ENCODE peak calls at places on chromosomes 7 and 10, in eight cellular contexts. Y is tibial nerve, V is PC-3, A is H9, S is left lung, J is mammary epithelial cell, P is breast epithelium, O is adrenal gland. W is an unnamed sample. For H3K4me1, the result is how much of the 10 kb centered on the place peaks cover.

GRCh38 chr7:33770581-33770980 is 134.8 kb upstream of the BMPER start:
- DNase-seq in O (no peak), A (no peak), J (no peak), P (no peak), V (no peak), Y (no peak), S (no peak), W (no peak)

GRCh38 chr7:106418526-106418925 is 133.7 kb upstream of the NAMPT start:
- DNase-seq in P (peak), Y (no peak), J (peak), A (no peak), O (no peak), S (no peak), V (no peak), W (no peak)

GRCh38 chr7:39560398-39560797 is 5.8 kb upstream of the YAE1 start:
- DNase-seq in V (peak), P (no peak), Y (no peak), A (no peak), O (no peak), J (no peak), S (no peak), W (no peak)

GRCh38 chr7:157867685-157868305 is 531.0 kb downstream of the DNAJB6 start:
- DNase-seq in P (no peak), V (no peak), A (no peak), Y (no peak), J (no peak), O (no peak), S (no peak), W (no peak)

GRCh38 chr7:96316949-96317348 is 4.9 kb downstream of the SLC25A13 start:
- DNase-seq in Y (no peak), J (no peak), V (peak), A (no peak), O (no peak), P (no peak), S (no peak), W (no peak)

GRCh38 chr10:103549349-103549685 is 55.8 kb downstream of the NEURL1 start:
- DNase-seq in P (no peak), J (no peak), Y (no peak), V (no peak), A (peak), S (no peak), O (no peak), W (no peak)

GRCh38 chr7:801940-802364 is 30.3 kb upstream of the SUN1 start:
- DNase-seq in Y (peak), A (no peak), P (peak), S (peak), O (peak), J (no peak), V (no peak), W (peak)

GRCh38 chr7:125112741-125113309 is 183.2 kb upstream of the POT1 start:
- DNase-seq in O (no peak), Y (no peak), V (peak), J (peak), A (no peak), S (no peak), P (no peak), W (no peak)

GRCh38 chr7:151851160-151851751 is 25.7 kb downstream of the PRKAG2 start:
- DNase-seq in O (peak), V (peak), Y (no peak), P (peak), A (no peak), J (peak), S (peak), W (peak)

GRCh38 chr10:9018844-9019173 is 964.3 kb downstream of the GATA3 start:
- DNase-seq in V (no peak), S (no peak), A (no peak), Y (no peak), J (no peak), O (no peak), P (no peak), W (no peak)

GRCh38 chr7:44311561-44312495 is 13.6 kb downstream of the CAMK2B start:
- DNase-seq in S (peak), Y (no peak), P (peak), O (no peak), V (no peak), A (no peak), J (no peak), W (no peak)

GRCh38 chr7:124723012-124723411 is 42.6 kb downstream of the GPR37 start:
- DNase-seq in J (peak), O (no peak), Y (no peak), A (no peak), V (peak), S (no peak), P (no peak), W (no peak)

GRCh38 chr7:77226357-77226839 is 26.8 kb upstream of the FGL2 start:
- DNase-seq in S (no peak), P (no peak), Y (no peak), A (no peak), J (no peak), O (no peak), V (no peak), W (no peak)

GRCh38 chr10:114698271-114699185 is 40.5 kb upstream of the ABLIM1 start:
- DNase-seq in S (no peak), A (no peak), Y (no peak), J (no peak), V (no peak), O (no peak), P (no peak), W (no peak)

GRCh38 chr10:113241966-113242365 is 291.9 kb downstream of the TCF7L2 start:
- DNase-seq in Y (no peak), J (no peak), P (no peak), S (no peak), A (no peak), O (no peak), V (no peak), W (no peak)

GRCh38 chr7:128029405-128029995 is 1.7 kb downstream of the LRRC4 start:
- DNase-seq in Y (no peak), P (no peak), O (no peak), S (no peak), J (no peak), V (no peak), A (no peak), W (no peak)

GRCh38 chr7:128031901-128032604 is 816 bp upstream of the LRRC4 start:
- DNase-seq in P (no peak), O (peak), S (peak), A (peak), Y (no peak), J (peak), V (no peak), W (peak)

GRCh38 chr7:128030999-128031681 is at the start of gene LRRC4:
- DNase-seq in S (peak), A (peak), V (no peak), P (no peak), Y (no peak), J (peak), O (peak), W (peak)

GRCh38 chr7:128032605-128033235 is 1.5 kb upstream of the LRRC4 start:
- DNase-seq in O (no peak), J (no peak), S (no peak), A (peak), V (no peak), Y (no peak), P (no peak), W (peak)

GRCh38 chr7:128030263-128030998 is 806 bp downstream of the LRRC4 start:
- DNase-seq in A (peak), S (no peak), J (no peak), O (no peak), V (no peak), Y (no peak), P (no peak), W (no peak)
- H3K27ac ChIP-seq in A (no peak), S (no peak), J (no peak), O (no peak), V (no peak), Y (peak), P (no peak), W (no peak)

GRCh38 chr10:97788552-97789442 is 17.0 kb upstream of the SFRP5 start:
- DNase-seq in P (peak), O (no peak), S (peak), J (no peak), A (no peak), Y (no peak), V (no peak), W (peak)

GRCh38 chr10:97785231-97785630 is 13.4 kb upstream of the SFRP5 start:
- DNase-seq in Y (no peak), P (no peak), J (no peak), S (no peak), A (no peak), O (no peak), V (no peak), W (no peak)

GRCh38 chr10:97785731-97786130 is 13.9 kb upstream of the SFRP5 start:
- DNase-seq in S (no peak), O (no peak), V (no peak), Y (no peak), P (peak), A (no peak), J (peak), W (no peak)

GRCh38 chr10:97792058-97792721 is 20.4 kb upstream of the SFRP5 start:
- DNase-seq in V (peak), P (peak), J (peak), Y (peak), S (peak), A (peak), O (peak), W (peak)

DNA sequence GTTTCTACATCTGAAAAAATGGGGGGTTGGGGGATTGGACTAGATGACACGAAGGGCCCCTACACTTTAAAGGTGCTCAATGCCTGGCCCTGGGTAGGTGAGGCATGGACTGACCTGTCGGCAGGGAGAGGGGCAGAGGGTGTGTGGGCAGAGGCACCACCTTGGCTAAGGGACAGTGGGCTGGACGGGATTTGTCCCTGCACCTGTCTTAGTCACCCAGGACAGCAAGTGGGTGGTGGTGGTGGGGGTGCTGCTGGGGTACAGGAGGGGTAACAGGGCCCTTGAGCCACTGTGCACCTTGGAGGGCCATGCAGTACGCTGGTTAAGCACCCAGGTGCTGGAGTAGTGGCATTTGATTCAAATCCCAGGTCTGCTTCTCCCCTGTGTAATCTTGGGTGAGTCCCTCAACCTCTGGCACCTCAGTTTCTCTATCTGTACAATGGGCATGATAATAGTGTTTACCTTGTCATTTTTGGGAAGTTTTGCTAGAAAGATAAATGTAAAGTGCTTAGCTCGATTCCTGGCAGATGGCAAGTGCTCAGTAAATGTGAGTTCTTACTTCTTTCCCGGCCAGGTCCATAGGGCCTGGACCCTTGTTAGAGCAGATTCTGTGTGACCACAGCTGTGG is 18.1 kb upstream of the SFRP5 start:
- DNase-seq in O (no peak), V (no peak), S (no peak), A (no peak), P (no peak), J (no peak), Y (no peak), W (no peak)
- TF ChIP-seq CTCF in O (no peak), V (no peak), S (no peak), A (no peak), P (no peak), J (no peak), Y (no peak), W (no peak)

GRCh38 chr10:124598773-124599587 is 137.4 kb downstream of the LHPP start:
- DNase-seq in S (no peak), V (no peak), Y (no peak), O (no peak), J (no peak), P (no peak), A (no peak), W (no peak)
- H3K4me1 ChIP-seq in S (under half), V (under half), Y (under half), O (under half), J (under half), P (under half), A (under half), W (under half)

GRCh38 chr10:71982269-71983178 is 18.3 kb downstream of the CHST3 start:
- DNase-seq in Y (no peak), A (no peak), P (no peak), V (no peak), S (no peak), J (no peak), O (no peak), W (no peak)
- H3K27ac ChIP-seq in Y (peak), A (no peak), P (peak), V (no peak), S (no peak), J (peak), O (peak), W (no peak)

GRCh38 chr10:120963587-120964220 is 112.5 kb downstream of the WDR11 start:
- DNase-seq in O (no peak), J (no peak), Y (no peak), P (no peak), S (no peak), A (no peak), V (no peak), W (no peak)

GRCh38 chr10:120963053-120963533 is 111.9 kb downstream of the WDR11 start:
- DNase-seq in O (no peak), S (peak), V (no peak), J (no peak), P (no peak), A (peak), Y (no peak), W (peak)

GRCh38 chr10:120966657-120967045 is 115.5 kb downstream of the WDR11 start:
- DNase-seq in V (no peak), S (no peak), J (no peak), Y (no peak), O (no peak), P (no peak), A (no peak), W (no peak)

GRCh38 chr10:120961720-120962259 is 110.6 kb downstream of the WDR11 start:
- DNase-seq in V (no peak), Y (no peak), P (no peak), J (no peak), A (no peak), O (no peak), S (no peak), W (no peak)

GRCh38 chr10:120962386-120963052 is 111.4 kb downstream of the WDR11 start:
- DNase-seq in P (no peak), S (no peak), V (no peak), O (peak), A (no peak), Y (no peak), J (no peak), W (no peak)
- TF ChIP-seq CTCF in P (no peak), S (no peak), V (no peak), O (no peak), A (no peak), Y (no peak), J (no peak), W (no peak)

GRCh38 chr7:6116216-6116615 is 85.0 kb downstream of the ANKRD61 start:
- DNase-seq in O (no peak), V (no peak), Y (no peak), P (no peak), S (no peak), A (no peak), J (no peak), W (no peak)

GRCh38 chr7:6117533-6117932 is 86.4 kb downstream of the ANKRD61 start:
- DNase-seq in J (no peak), A (no peak), Y (no peak), S (no peak), V (no peak), P (no peak), O (no peak), W (no peak)

GRCh38 chr7:6127129-6127490 is 95.9 kb downstream of the ANKRD61 start:
- DNase-seq in V (no peak), Y (no peak), J (no peak), S (no peak), A (no peak), O (no peak), P (no peak), W (no peak)

GRCh38 chr7:6123843-6124242 is 92.7 kb downstream of the ANKRD61 start:
- DNase-seq in Y (no peak), V (no peak), J (no peak), P (no peak), O (no peak), A (no peak), S (no peak), W (no peak)

GRCh38 chr7:6121141-6121540 is 90.0 kb downstream of the ANKRD61 start:
- DNase-seq in A (no peak), S (no peak), Y (no peak), P (no peak), O (no peak), J (peak), V (peak), W (no peak)
- H3K4me1 ChIP-seq in A (under half), S (under half), Y (under half), P (under half), O (under half), J (under half), V (under half), W (under half)

GRCh38 chr7:55210176-55210575 is 155.0 kb upstream of the LANCL2 start:
- DNase-seq in Y (no peak), O (no peak), V (no peak), S (no peak), A (no peak), P (no peak), J (no peak), W (no peak)
- H3K27ac ChIP-seq in Y (no peak), O (no peak), V (no peak), S (no peak), A (no peak), P (no peak), J (no peak), W (no peak)

W was measured in lower lobe of right lung.